ENCODE peak calls at places on chromosomes 4 and X, in five cellular contexts. One of them, this sample, is unnamed.

GRCh38 chr4:167578906-167579305 is 344.6 kb upstream of the SPOCK3 start:
- DNase-seq in substantia nigra: no peak
- DNase-seq in sigmoid colon: no peak
- DNase-seq in D341Med: no peak
- DNase-seq in tibial artery: no peak
- DNase-seq in this sample: no peak

GRCh38 chr4:3489451-3489962 is 26.4 kb downstream of the DOK7 start:
- DNase-seq in tibial artery: no peak
- DNase-seq in D341Med: peak
- DNase-seq in sigmoid colon: no peak
- DNase-seq in substantia nigra: no peak
- DNase-seq in this sample: no peak

GRCh38 chr4:51831133-51831532 is 11.8 kb upstream of the DCUN1D4 start:
- DNase-seq in tibial artery: peak
- DNase-seq in substantia nigra: peak
- DNase-seq in D341Med: peak
- DNase-seq in sigmoid colon: peak
- DNase-seq in this sample: peak

GRCh38 chr4:128757712-128758111 is 51.8 kb upstream of the JADE1 start:
- DNase-seq in tibial artery: peak
- DNase-seq in sigmoid colon: peak
- DNase-seq in D341Med: no peak
- DNase-seq in substantia nigra: no peak
- DNase-seq in this sample: no peak

GRCh38 chr4:15729910-15730533 is 27.2 kb downstream of the BST1 start:
- DNase-seq in substantia nigra: no peak
- DNase-seq in sigmoid colon: no peak
- DNase-seq in tibial artery: no peak
- DNase-seq in D341Med: peak
- DNase-seq in this sample: peak

GRCh38 chr4:37645736-37646135 is 40.4 kb downstream of the RELL1 start:
- DNase-seq in D341Med: no peak
- DNase-seq in sigmoid colon: no peak
- DNase-seq in substantia nigra: no peak
- DNase-seq in tibial artery: no peak
- DNase-seq in this sample: no peak

GRCh38 chr4:163493643-163494359 is 689 bp upstream of the TMA16 start:
- DNase-seq in tibial artery: no peak
- DNase-seq in substantia nigra: no peak
- DNase-seq in sigmoid colon: no peak
- DNase-seq in D341Med: no peak
- DNase-seq in this sample: no peak

GRCh38 chr4:140220053-140220452 is 66.1 kb upstream of the MAML3 start:
- DNase-seq in tibial artery: no peak
- DNase-seq in substantia nigra: no peak
- DNase-seq in sigmoid colon: no peak
- DNase-seq in D341Med: no peak
- DNase-seq in this sample: no peak

GRCh38 chrX:73851014-73852009 is 288.3 kb downstream of the CHIC1 start:
- DNase-seq in substantia nigra: no peak
- DNase-seq in tibial artery: no peak
- DNase-seq in sigmoid colon: peak
- DNase-seq in D341Med: no peak
- DNase-seq in this sample: no peak

GRCh38 chr4:62560858-62561257 is 1360.7 kb downstream of the ADGRL3 start:
- DNase-seq in sigmoid colon: no peak
- DNase-seq in tibial artery: no peak
- DNase-seq in substantia nigra: no peak
- DNase-seq in D341Med: no peak
- DNase-seq in this sample: no peak

GRCh38 chr4:924107-925096 is 7.7 kb downstream of the GAK start:
- DNase-seq in sigmoid colon: no peak
- DNase-seq in substantia nigra: no peak
- DNase-seq in D341Med: no peak
- DNase-seq in tibial artery: peak
- DNase-seq in this sample: no peak

GRCh38 chr4:8573266-8573665 is 6.9 kb upstream of the GPR78 start:
- DNase-seq in D341Med: no peak
- DNase-seq in sigmoid colon: no peak
- DNase-seq in substantia nigra: no peak
- DNase-seq in tibial artery: peak
- DNase-seq in this sample: no peak

GRCh38 chrX:154371771-154372300 is 2.6 kb downstream of the FLNA start:
- DNase-seq in substantia nigra: no peak
- DNase-seq in D341Med: no peak
- DNase-seq in tibial artery: no peak
- DNase-seq in sigmoid colon: no peak
- DNase-seq in this sample: no peak

GRCh38 chr4:152360045-152360410 is 175.9 kb downstream of the FBXW7 start:
- DNase-seq in sigmoid colon: no peak
- DNase-seq in substantia nigra: no peak
- DNase-seq in tibial artery: no peak
- DNase-seq in D341Med: no peak
- DNase-seq in this sample: no peak

GRCh38 chrX:16788477-16788876 is 2.2 kb downstream of the TXLNG start:
- DNase-seq in substantia nigra: peak
- DNase-seq in tibial artery: peak
- DNase-seq in D341Med: no peak
- DNase-seq in sigmoid colon: peak
- DNase-seq in this sample: no peak

GRCh38 chr4:84814100-84814750 is 152.3 kb downstream of the WDFY3 start:
- DNase-seq in sigmoid colon: no peak
- DNase-seq in tibial artery: no peak
- DNase-seq in D341Med: no peak
- DNase-seq in substantia nigra: no peak
- DNase-seq in this sample: no peak

GRCh38 chr4:55321707-55322264 is 24.3 kb upstream of the SRD5A3 start:
- DNase-seq in sigmoid colon: peak
- DNase-seq in substantia nigra: peak
- DNase-seq in D341Med: peak
- DNase-seq in tibial artery: peak
- DNase-seq in this sample: peak

GRCh38 chrX:47621851-47622250 is 2.2 kb upstream of the SYN1 start:
- DNase-seq in sigmoid colon: no peak
- DNase-seq in tibial artery: no peak
- DNase-seq in D341Med: no peak
- DNase-seq in substantia nigra: no peak
- DNase-seq in this sample: no peak

GRCh38 chr4:16896871-16897270 is 1.6 kb downstream of the LDB2 start:
- DNase-seq in tibial artery: no peak
- DNase-seq in D341Med: no peak
- DNase-seq in substantia nigra: no peak
- DNase-seq in sigmoid colon: no peak
- DNase-seq in this sample: no peak

GRCh38 chr4:168449740-168450442 is 30.4 kb downstream of the DDX60L start:
- DNase-seq in tibial artery: no peak
- DNase-seq in sigmoid colon: peak
- DNase-seq in D341Med: no peak
- DNase-seq in substantia nigra: no peak
- DNase-seq in this sample: no peak

GRCh38 chr4:34178476-34178875 is 2065.8 kb downstream of the ARAP2 start:
- DNase-seq in substantia nigra: no peak
- DNase-seq in sigmoid colon: no peak
- DNase-seq in D341Med: no peak
- DNase-seq in tibial artery: no peak
- DNase-seq in this sample: no peak

GRCh38 chr4:105599475-105599874 is 47.1 kb downstream of the ARHGEF38 start:
- DNase-seq in sigmoid colon: no peak
- DNase-seq in substantia nigra: no peak
- DNase-seq in D341Med: no peak
- DNase-seq in tibial artery: no peak
- DNase-seq in this sample: no peak

GRCh38 chr4:141233673-141234072 is 13.0 kb downstream of the ZNF330 start:
- DNase-seq in D341Med: no peak
- DNase-seq in sigmoid colon: no peak
- DNase-seq in tibial artery: no peak
- DNase-seq in substantia nigra: no peak
- DNase-seq in this sample: no peak